ENCODE peak calls at places on chromosome 5, in four cellular contexts. X, S, M and I are unnamed samples. For H3K4me1, the result is how much of the 10 kb centered on the place peaks cover.

GRCh38 chr5:31209341-31209740 is 15.9 kb downstream of the CDH6 start:
- DNase-seq in X (no peak), S (no peak), M (no peak), I (no peak)

GRCh38 chr5:112685386-112685785 is 52.3 kb upstream of the APC start:
- DNase-seq in X (no peak), S (no peak), M (no peak), I (no peak)

GRCh38 chr5:103523319-103523718 is 39.3 kb downstream of the NUDT12 start:
- DNase-seq in X (peak), S (no peak), M (no peak), I (peak)

GRCh38 chr5:60377826-60378225 is 322.1 kb downstream of the DEPDC1B start:
- DNase-seq in X (no peak), S (no peak), M (no peak), I (no peak)

GRCh38 chr5:171926311-171926710 is 80.1 kb downstream of the FBXW11 start:
- DNase-seq in X (no peak), S (no peak), M (no peak), I (no peak)

GRCh38 chr5:53956632-53957031 is 353.7 kb downstream of the ARL15 start:
- DNase-seq in X (no peak), S (no peak), M (no peak), I (no peak)

GRCh38 chr5:161009817-161010216 is 157.8 kb upstream of the ATP10B start:
- DNase-seq in X (no peak), S (no peak), M (no peak), I (no peak)

GRCh38 chr5:55868846-55869245 is 17.7 kb downstream of the IL31RA start:
- DNase-seq in X (no peak), S (no peak), M (no peak), I (peak)

GRCh38 chr5:132102101-132102701 is 28.6 kb downstream of the CSF2 start:
- DNase-seq in X (no peak), S (no peak), M (no peak), I (no peak)

GRCh38 chr5:92907914-92908606 is 673.0 kb downstream of the NR2F1-AS1 start:
- DNase-seq in X (no peak), S (no peak), M (no peak), I (no peak)

GRCh38 chr5:107169871-107170270 is 500.9 kb downstream of the EFNA5 start:
- DNase-seq in X (no peak), S (no peak), M (no peak), I (no peak)

DNA sequence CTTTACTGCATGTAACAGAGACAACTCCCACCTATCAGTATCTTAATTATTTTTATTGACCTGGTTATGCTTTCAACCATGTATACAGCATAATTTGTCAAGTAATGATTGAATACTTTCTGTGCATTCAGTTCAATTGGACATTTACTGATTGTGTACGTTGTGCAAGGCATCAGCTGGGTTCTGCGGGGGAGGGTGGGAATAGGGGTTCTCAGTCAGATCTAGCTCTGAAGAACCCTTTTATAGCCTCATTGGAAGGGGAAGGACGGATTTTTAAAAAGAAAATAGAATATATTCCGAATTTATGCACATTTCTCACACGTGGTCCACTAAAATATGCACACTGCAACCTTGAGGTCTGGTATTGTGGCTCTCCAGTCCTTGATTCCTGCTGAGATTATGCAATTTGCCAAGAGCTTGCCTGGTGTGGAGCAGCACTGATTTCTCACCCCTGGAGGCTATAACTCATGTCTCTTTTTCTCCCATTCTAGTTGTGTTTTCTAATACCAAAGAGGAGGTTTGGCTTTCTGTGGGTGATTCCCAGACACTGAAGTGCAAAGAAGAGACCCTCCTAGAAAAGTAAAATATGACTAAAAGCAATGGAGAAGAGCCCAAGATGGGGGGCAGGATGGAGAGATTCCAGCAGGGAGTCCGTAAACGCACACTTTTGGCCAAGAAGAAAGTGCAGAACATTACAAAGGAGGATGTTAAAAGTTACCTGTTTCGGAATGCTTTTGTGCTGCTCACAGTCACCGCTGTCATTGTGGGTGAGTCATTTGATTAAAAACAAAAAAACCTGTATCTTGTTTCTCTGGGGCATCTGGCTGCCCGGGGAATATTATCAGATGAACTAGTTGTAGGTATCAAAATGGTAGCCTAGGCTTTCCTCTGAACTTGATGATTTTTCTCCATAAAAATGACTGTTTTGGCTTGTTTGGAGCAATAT is 1.7 kb downstream of the SLC1A3 start:
- DNase-seq in X (no peak), S (no peak), M (no peak), I (no peak)
- H3K4me3 ChIP-seq in X (no peak), S (no peak), M (peak), I (peak)

GRCh38 chr5:144304683-144305082 is 134.0 kb downstream of the KCTD16 start:
- DNase-seq in X (no peak), S (no peak), M (no peak), I (no peak)
- TF ChIP-seq CTCF in X (no peak), S (no peak), M (no peak), I (no peak)

GRCh38 chr5:95816803-95817202 is 5.7 kb downstream of the GLRX start:
- DNase-seq in X (no peak), S (no peak), M (no peak), I (no peak)

GRCh38 chr5:95817430-95817829 is 5.1 kb downstream of the GLRX start:
- DNase-seq in X (peak), S (no peak), M (no peak), I (no peak)

GRCh38 chr5:95815143-95815729 is 7.3 kb downstream of the GLRX start:
- DNase-seq in X (no peak), S (no peak), M (no peak), I (no peak)

GRCh38 chr5:95818181-95819147 is 4.1 kb downstream of the GLRX start:
- DNase-seq in X (peak), S (no peak), M (no peak), I (no peak)

GRCh38 chr5:95816341-95816740 is 6.2 kb downstream of the GLRX start:
- DNase-seq in X (no peak), S (no peak), M (no peak), I (no peak)
- H3K4me1 ChIP-seq in X (under half), S (under half), M (half or more), I (under half)

GRCh38 chr5:141427783-141428426 is 2.4 kb upstream of the PCDHGA12 start:
- DNase-seq in X (no peak), S (no peak), M (no peak), I (no peak)

GRCh38 chr5:141431286-141431685 is 979 bp downstream of the PCDHGA12 start:
- DNase-seq in X (no peak), S (no peak), M (no peak), I (no peak)

GRCh38 chr5:141434006-141434405 is 3.7 kb downstream of the PCDHGA12 start:
- DNase-seq in X (no peak), S (no peak), M (no peak), I (no peak)

GRCh38 chr5:141430332-141431113 is at the start of gene PCDHGA12:
- DNase-seq in X (no peak), S (no peak), M (peak), I (no peak)
- H3K4me3 ChIP-seq in X (peak), S (peak), M (peak), I (peak)

DNA sequence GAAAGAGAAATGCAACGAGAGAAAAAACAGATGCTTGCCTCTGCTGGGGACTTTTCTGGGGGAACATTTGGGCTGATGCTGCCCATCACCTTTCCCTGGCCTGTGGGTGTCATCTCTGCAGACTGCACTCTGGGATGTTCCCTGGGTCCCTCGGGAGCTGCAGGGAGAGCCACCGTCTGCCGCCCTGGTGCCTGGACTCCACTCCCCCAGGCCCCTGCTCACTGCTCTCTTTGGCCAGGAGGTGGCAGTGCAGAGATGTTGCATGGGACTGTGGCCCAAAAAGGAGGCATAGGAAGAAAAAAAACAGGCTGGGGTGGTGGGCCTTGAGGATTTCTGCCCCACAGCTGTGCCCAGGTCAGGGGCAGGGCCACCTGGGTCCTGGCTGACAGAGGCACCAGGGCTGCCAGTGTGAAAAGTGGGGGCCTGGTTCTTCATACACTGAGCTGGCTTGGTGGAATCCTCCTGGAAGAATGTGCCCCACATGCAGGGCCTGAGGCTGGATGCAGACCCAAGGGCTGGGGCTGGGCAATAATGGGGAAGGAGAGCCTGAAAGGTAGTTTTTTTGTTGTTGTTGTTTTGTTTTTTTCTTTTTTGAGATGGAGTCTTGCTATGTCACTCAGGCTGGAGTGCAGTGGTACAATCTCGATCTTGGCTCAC is 353.6 kb downstream of the SLIT3 start:
- DNase-seq in X (peak), S (peak), M (peak), I (peak)
- TF ChIP-seq CTCF in X (peak), S (peak), M (peak), I (peak)

DNA sequence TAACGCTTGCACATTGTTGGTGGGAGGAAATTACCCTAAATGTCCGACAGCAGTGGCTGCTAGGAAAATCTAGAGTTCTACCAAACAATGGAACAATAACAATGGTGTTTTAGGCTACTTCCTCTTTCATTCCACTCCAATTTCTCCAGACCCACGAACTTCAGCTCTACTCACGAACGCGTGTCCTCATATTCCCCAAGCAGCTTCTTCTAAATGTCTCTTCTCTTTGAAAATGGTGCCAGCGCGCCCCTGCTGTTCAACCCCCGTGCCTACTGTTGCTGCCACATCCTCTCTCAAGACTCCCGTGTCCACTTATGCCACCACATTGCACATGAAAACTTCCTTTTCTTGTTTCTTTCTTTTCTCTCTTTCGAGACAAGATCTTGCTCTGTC is 25.6 kb downstream of the OR2V2 start:
- DNase-seq in X (no peak), S (no peak), M (no peak), I (peak)
- H3K4me1 ChIP-seq in X (under half), S (under half), M (under half), I (under half)

DNA sequence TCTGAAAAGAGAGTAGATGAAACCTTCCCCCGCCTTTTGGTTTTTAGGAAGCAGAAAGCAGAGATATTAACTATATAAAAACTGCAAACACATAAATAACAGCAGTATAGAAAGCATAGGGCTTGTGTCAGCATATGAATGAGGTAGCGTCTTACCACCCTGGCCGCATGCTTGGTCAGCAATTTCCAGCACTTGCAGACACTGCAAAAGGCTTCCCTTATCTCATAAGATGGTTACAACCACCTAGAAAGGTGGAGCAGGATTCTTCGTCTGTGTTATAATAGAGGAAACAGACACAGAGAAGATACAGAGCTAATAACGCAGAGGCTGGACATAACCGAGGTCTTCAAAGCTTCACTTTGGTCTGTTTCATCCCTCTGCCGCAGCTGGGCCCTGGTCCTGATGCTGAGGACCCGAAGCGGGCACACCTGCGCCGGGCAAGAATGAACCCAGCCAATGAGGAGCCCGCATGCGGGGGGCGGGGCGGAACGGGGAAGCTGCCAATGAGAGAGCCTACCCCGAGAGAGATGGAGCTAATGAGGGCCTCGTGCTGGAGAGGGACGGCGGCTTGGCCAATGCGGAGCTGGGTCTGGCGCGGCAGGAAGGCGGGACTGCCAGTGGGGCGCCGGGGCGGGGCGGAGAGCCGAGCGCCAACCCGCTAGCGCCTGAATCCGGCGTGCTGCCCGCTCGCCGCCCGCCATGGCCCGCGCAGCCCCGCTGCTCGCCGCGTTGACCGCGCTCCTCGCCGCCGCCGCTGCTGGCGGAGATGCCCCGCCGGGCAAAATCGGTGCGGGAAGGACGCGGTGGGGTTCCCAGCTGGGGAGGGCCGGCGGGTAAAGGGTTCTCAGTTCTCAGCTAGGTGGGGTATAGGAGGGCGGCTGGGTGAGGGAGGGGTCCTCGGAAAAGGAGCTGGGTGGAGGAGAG is at the start of gene PCYOX1L:
- DNase-seq in X (peak), S (peak), M (peak), I (peak)
- H3K4me3 ChIP-seq in X (peak), S (peak), M (peak), I (peak)

GRCh38 chr5:81854915-81855314 is 104.0 kb upstream of the SSBP2 start:
- DNase-seq in X (no peak), S (no peak), M (no peak), I (no peak)

GRCh38 chr5:81855576-81855975 is 104.7 kb upstream of the SSBP2 start:
- DNase-seq in X (no peak), S (no peak), M (no peak), I (no peak)

GRCh38 chr5:81854485-81854884 is 103.6 kb upstream of the SSBP2 start:
- DNase-seq in X (no peak), S (no peak), M (no peak), I (no peak)

GRCh38 chr5:81853005-81853357 is 102.1 kb upstream of the SSBP2 start:
- DNase-seq in X (no peak), S (no peak), M (no peak), I (no peak)

DNA sequence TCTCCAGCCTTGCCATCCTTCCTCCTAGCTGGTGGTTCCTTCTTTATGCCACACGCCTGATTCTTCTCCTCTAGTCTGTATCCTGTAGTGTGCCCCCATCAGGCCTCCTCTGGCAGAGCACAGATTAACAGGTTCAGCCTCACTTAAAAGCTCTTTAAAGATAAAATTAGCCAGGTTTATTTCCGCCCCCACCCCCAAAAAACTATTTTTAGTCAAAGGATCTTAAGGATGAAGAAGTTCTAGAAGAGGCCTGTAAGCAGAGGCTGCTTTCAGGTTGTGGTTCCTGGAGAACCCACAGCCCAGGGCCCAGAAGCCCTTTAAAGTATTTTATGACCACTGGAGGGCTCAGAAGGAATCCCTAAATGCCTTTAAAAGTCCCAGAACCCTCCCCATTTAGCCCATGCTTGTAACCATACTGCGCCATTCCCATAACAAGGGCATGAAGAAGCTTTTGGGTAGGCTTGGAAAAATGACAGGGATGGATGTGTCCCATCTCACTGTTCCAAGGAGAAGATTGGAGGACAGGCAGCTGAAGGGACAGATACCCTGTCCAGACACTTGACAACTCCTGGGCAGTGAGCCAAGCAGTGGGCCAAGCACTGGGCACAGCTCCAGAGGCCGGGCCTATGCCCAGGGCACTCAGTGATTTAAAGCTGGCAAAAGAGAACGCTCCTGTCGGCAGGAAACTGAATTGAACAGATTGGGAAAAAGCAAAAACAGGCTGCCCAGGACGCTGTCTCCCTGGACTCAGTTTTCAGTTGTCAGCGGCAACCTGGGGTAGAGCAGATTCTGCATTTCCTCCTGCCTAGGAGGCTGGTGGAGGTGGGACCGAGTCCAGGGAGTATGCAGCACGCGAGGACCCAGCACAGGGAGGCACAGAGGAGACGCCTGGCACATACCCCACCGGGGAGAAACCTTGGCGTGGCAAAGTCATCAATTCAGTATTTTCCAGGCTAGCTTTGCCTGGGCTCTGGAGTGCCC is 106.3 kb upstream of the SSBP2 start:
- DNase-seq in X (peak), S (peak), M (peak), I (no peak)
- TF ChIP-seq CTCF in X (peak), S (no peak), M (peak), I (peak)

GRCh38 chr5:76503929-76504328 is 100.8 kb downstream of the IQGAP2 start:
- DNase-seq in X (no peak), S (no peak), M (no peak), I (no peak)

GRCh38 chr5:76499528-76500161 is 96.6 kb downstream of the IQGAP2 start:
- DNase-seq in X (no peak), S (no peak), M (no peak), I (no peak)

GRCh38 chr5:76498328-76498727 is 95.2 kb downstream of the IQGAP2 start:
- DNase-seq in X (no peak), S (no peak), M (no peak), I (no peak)

GRCh38 chr5:76504901-76505564 is 101.9 kb downstream of the IQGAP2 start:
- DNase-seq in X (no peak), S (no peak), M (no peak), I (no peak)

GRCh38 chr5:76500633-76501393 is 97.7 kb downstream of the IQGAP2 start:
- DNase-seq in X (no peak), S (no peak), M (no peak), I (no peak)
- H3K4me1 ChIP-seq in X (under half), S (under half), M (under half), I (under half)